ENCODE peak calls at places on chromosomes 11 and 22, in seven cellular contexts. Q, E, R, D, L, I and G are unnamed samples.

GRCh38 chr22:34526681-34527080 is 539.3 kb upstream of the ISX start:
- DNase-seq in Q (no peak), R (no peak), I (no peak), E (no peak), L (no peak), D (no peak), G (no peak)

GRCh38 chr11:86978756-86979608 is 23.8 kb upstream of the FZD4 start:
- DNase-seq in Q (peak), L (peak), I (no peak), D (no peak), E (no peak), R (no peak), G (no peak)

GRCh38 chr11:66039765-66040164 is 9.2 kb downstream of the GAL3ST3 start:
- DNase-seq in L (no peak), D (no peak), R (no peak), I (no peak), Q (no peak), E (no peak), G (no peak)

GRCh38 chr11:65793625-65794400 is 7.0 kb downstream of the OVOL1 start:
- DNase-seq in L (no peak), Q (no peak), I (no peak), D (no peak), E (no peak), R (no peak), G (no peak)

GRCh38 chr11:5336331-5336730 is 7.0 kb downstream of the OR51B5 start:
- DNase-seq in E (no peak), L (no peak), Q (no peak), R (no peak), D (no peak), I (no peak), G (no peak)

GRCh38 chr11:129313588-129314288 is 61.9 kb upstream of the BARX2 start:
- DNase-seq in D (no peak), I (no peak), L (no peak), R (no peak), Q (no peak), E (no peak), G (no peak)

GRCh38 chr22:38176170-38176741 is 5.4 kb downstream of the PLA2G6 start:
- DNase-seq in I (no peak), E (peak), R (peak), L (peak), D (no peak), Q (peak), G (no peak)

GRCh38 chr11:26963764-26964163 is 30.1 kb upstream of the FIBIN start:
- DNase-seq in L (no peak), R (no peak), D (no peak), E (no peak), I (no peak), Q (no peak), G (no peak)

GRCh38 chr11:69799582-69799981 is 19.6 kb downstream of the FGF3 start:
- DNase-seq in E (no peak), L (peak), D (no peak), Q (peak), I (no peak), R (no peak), G (no peak)

GRCh38 chr11:70473873-70474690 is 75.8 kb downstream of the CTTN start:
- DNase-seq in Q (no peak), R (no peak), D (no peak), I (no peak), E (no peak), L (no peak), G (no peak)

GRCh38 chr11:126332221-126332711 is 23.2 kb upstream of the ST3GAL4 start:
- DNase-seq in R (no peak), D (peak), Q (peak), L (peak), E (peak), I (no peak), G (peak)

GRCh38 chr11:130180491-130180890 is 20.9 kb downstream of the ST14 start:
- DNase-seq in R (no peak), E (no peak), Q (no peak), L (no peak), D (no peak), I (no peak), G (no peak)

GRCh38 chr11:70418130-70418529 is 19.8 kb downstream of the CTTN start:
- DNase-seq in D (no peak), Q (no peak), R (no peak), L (no peak), E (no peak), I (no peak), G (no peak)

GRCh38 chr22:40218723-40219294 is 41.1 kb downstream of the TNRC6B start:
- DNase-seq in R (no peak), L (no peak), I (no peak), D (no peak), Q (no peak), E (no peak), G (no peak)

GRCh38 chr11:61728940-61729219 is 23.6 kb upstream of the MYRF start:
- DNase-seq in R (no peak), Q (no peak), L (no peak), D (no peak), I (no peak), E (no peak), G (peak)

GRCh38 chr22:18024956-18025720 is 777 bp upstream of the MICAL3 start:
- DNase-seq in E (no peak), R (no peak), Q (no peak), D (no peak), I (no peak), L (no peak), G (no peak)

GRCh38 chr22:18021431-18021830 is 2.9 kb downstream of the MICAL3 start:
- DNase-seq in I (no peak), D (no peak), L (no peak), R (no peak), Q (no peak), E (no peak), G (no peak)

GRCh38 chr22:18024276-18024939 is at the start of gene MICAL3:
- DNase-seq in R (no peak), Q (peak), E (peak), L (no peak), I (peak), D (no peak), G (no peak)

GRCh38 chr22:18022851-18023250 is 1.5 kb downstream of the MICAL3 start:
- DNase-seq in I (no peak), R (no peak), Q (no peak), L (no peak), E (no peak), D (no peak), G (no peak)

DNA sequence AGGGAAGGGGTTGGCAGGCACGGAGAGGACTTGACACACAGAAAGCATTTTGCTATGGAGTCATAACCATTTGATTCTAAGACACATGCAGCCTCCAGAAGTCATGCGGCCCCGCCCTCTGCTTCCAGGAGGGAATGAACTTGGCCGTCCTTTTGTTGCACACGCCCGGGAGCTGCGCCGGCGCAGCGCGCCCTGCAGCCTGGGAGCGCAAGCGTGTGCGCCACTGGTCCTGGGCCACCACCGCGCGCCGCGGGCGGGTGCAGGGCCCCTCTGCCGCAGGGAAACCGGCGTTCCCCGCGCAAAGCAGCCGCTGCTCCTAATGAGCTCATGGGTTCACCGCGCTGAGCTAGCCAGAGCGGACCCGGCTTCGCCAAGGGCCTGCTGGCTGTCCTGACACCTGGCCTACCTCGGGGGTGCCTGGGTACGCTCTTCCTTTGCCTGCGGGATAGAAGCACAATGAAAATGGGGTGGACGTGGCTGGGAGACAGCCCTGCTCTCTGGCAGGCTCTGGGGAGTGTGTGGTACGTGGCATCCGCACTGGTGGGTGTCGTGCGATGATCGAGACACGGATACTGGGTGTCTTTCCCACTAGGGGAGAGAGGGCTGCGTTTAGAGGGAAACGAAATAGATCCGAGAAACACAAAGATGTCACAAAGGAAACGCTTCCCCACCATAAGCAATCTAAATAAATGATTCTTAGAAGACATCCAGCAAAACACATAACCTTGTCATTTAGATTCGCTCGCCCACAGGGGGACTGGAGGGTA is 669 bp downstream of the MICAL3 start:
- DNase-seq in L (no peak), E (peak), R (no peak), Q (peak), D (peak), I (peak), G (no peak)
- TF ChIP-seq CTCF in L (no peak), E (no peak), R (no peak), Q (no peak), D (no peak), I (peak), G (no peak)

DNA sequence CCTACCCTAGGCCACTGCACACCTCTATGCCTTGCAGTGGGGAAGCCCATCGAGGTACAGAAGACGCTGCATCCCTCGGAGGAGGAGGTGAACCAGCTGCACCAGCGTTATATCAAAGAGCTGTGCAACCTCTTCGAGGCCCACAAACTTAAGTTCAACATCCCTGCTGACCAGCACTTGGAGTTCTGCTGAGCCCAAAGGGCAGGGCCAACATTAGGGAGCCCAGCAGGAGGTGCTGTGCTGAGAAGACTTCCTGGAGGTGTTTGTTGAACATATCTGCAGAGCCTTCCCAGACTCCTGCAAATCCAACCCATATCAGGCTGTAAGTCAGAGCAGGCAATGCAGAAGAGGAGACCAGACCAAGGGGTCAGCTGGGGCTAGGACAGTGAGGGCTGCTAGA is 13.5 kb downstream of the MOGAT2 start:
- DNase-seq in D (no peak), E (no peak), I (no peak), Q (no peak), L (no peak), R (no peak), G (no peak)
- TF ChIP-seq CTCF in D (no peak), E (no peak), I (no peak), Q (no peak), L (no peak), R (no peak), G (no peak)

GRCh38 chr11:90113541-90113940 is 20.9 kb upstream of the NAALAD2 start:
- DNase-seq in D (no peak), E (no peak), L (no peak), I (no peak), Q (peak), R (no peak), G (no peak)
- TF ChIP-seq CTCF in D (no peak), E (no peak), L (no peak), I (peak), Q (peak), R (no peak), G (peak)

GRCh38 chr11:38819986-38820385 is 2221.9 kb upstream of the RAG2 start:
- DNase-seq in I (no peak), E (no peak), L (no peak), R (no peak), D (no peak), Q (no peak), G (no peak)

GRCh38 chr11:38818720-38819119 is 2220.7 kb upstream of the RAG2 start:
- DNase-seq in R (no peak), E (no peak), L (no peak), I (no peak), D (no peak), Q (no peak), G (no peak)

DNA sequence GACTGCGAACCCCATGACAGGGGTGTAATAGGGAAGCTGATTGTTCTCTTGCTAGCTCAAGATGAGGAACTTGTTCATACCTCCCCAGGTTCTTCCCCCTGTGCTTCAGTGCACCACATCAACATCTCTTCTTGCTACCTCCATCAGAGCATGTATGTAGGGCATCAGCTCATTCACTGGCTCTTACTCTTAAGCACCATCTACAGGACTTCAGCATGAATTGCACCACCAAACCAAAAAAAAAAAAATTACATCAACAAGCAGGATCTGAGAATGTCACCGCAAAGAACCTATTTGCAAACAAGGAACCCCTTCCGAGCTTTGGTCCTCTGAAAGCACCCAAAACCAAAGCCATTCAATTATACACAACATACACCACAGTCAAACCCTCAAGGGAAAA is 2226.5 kb upstream of the RAG2 start:
- DNase-seq in D (no peak), I (no peak), L (no peak), Q (no peak), E (no peak), R (no peak), G (no peak)
- TF ChIP-seq CTCF in D (no peak), I (peak), L (peak), Q (no peak), E (no peak), R (no peak), G (peak)